ENCODE peak calls at places on chromosomes 5 and 9, in ten cellular contexts. Y is HL-60, T is stomach, N is AG09319, I is H9, P is islet precursor cell, D is ACHN, J is brain pericyte, R is heart left ventricle, E is COR-L47. L is an unnamed sample.

GRCh38 chr5:124408738-124409453 is 337.5 kb downstream of the ZNF608 start:
- DNase-seq in T (no peak), J (no peak), R (no peak), Y (no peak), I (no peak), P (no peak), N (peak), D (peak), E (no peak), L (no peak)

GRCh38 chr5:32526815-32527214 is 58.5 kb upstream of the SUB1 start:
- DNase-seq in T (no peak), J (no peak), R (no peak), D (no peak), N (no peak), P (no peak), Y (no peak), E (no peak), I (no peak), L (no peak)

GRCh38 chr5:16596541-16596940 is 20.3 kb downstream of the RETREG1 start:
- DNase-seq in D (no peak), N (no peak), P (peak), E (no peak), Y (no peak), T (no peak), I (no peak), R (no peak), J (no peak), L (no peak)

GRCh38 chr5:77996943-77997342 is 220.8 kb upstream of the TBCA start:
- DNase-seq in J (no peak), I (no peak), P (no peak), E (no peak), D (no peak), R (no peak), Y (no peak), T (no peak), N (no peak), L (no peak)

GRCh38 chr5:40551706-40552557 is 127.8 kb upstream of the PTGER4 start:
- DNase-seq in D (peak), R (no peak), E (no peak), I (no peak), N (peak), J (no peak), Y (no peak), P (peak), T (no peak), L (no peak)

GRCh38 chr5:96601811-96602244 is 60.3 kb upstream of the CAST start:
- DNase-seq in Y (peak), P (peak), T (peak), D (peak), R (peak), N (peak), E (peak), J (peak), I (peak), L (no peak)

GRCh38 chr9:35746583-35746982 is 2.4 kb downstream of the GBA2 start:
- DNase-seq in E (no peak), Y (no peak), P (no peak), D (no peak), R (no peak), T (no peak), N (no peak), I (no peak), J (no peak), L (peak)

GRCh38 chr5:110738503-110738811 is 350 bp upstream of the SLC25A46 start:
- DNase-seq in J (no peak), I (no peak), E (no peak), D (no peak), N (no peak), P (no peak), Y (no peak), R (no peak), T (no peak), L (no peak)

GRCh38 chr5:41856644-41857491 is 13.4 kb downstream of the OXCT1 start:
- DNase-seq in P (peak), D (peak), Y (peak), R (peak), T (no peak), I (peak), N (no peak), E (peak), J (no peak), L (peak)

GRCh38 chr5:151086905-151087360 is 6.1 kb upstream of the TNIP1 start:
- DNase-seq in P (no peak), R (no peak), I (no peak), J (no peak), T (peak), Y (no peak), E (no peak), N (no peak), D (no peak), L (no peak)

GRCh38 chr5:177427211-177427822 is 841 bp downstream of the GRK6 start:
- DNase-seq in P (peak), Y (no peak), J (no peak), N (no peak), E (no peak), R (no peak), T (no peak), I (no peak), D (no peak), L (no peak)

GRCh38 chr5:56481147-56481997 is 248.2 kb upstream of the ANKRD55 start:
- DNase-seq in N (no peak), J (no peak), R (peak), P (peak), I (peak), D (peak), E (peak), Y (peak), T (peak), L (no peak)

GRCh38 chr9:7828344-7828743 is 28.8 kb upstream of the DMAC1 start:
- DNase-seq in T (no peak), P (no peak), N (no peak), D (no peak), J (no peak), E (no peak), R (no peak), I (no peak), Y (peak), L (no peak)

GRCh38 chr5:12647613-12648012 is 743.4 kb upstream of the CTNND2 start:
- DNase-seq in J (no peak), T (no peak), E (no peak), D (no peak), Y (no peak), R (no peak), P (no peak), N (no peak), I (no peak), L (no peak)

GRCh38 chr5:67338416-67338815 is 141.8 kb upstream of the CD180 start:
- DNase-seq in R (no peak), E (no peak), D (no peak), I (no peak), P (no peak), T (no peak), N (no peak), J (no peak), Y (no peak), L (no peak)

GRCh38 chr5:51582871-51583384 is 199.7 kb downstream of the ISL1 start:
- DNase-seq in Y (no peak), I (no peak), R (no peak), J (no peak), N (no peak), P (no peak), E (no peak), T (no peak), D (no peak), L (no peak)

GRCh38 chr5:168513861-168514428 is 15.2 kb upstream of the FBLL1 start:
- DNase-seq in D (peak), P (no peak), T (no peak), Y (no peak), E (no peak), J (no peak), R (no peak), N (no peak), I (no peak), L (no peak)

GRCh38 chr5:7802855-7803254 is 48.1 kb downstream of the CFAP90 start:
- DNase-seq in I (no peak), J (no peak), Y (peak), R (no peak), N (no peak), E (no peak), P (no peak), D (no peak), T (no peak), L (no peak)

GRCh38 chr9:118223111-118223510 is 518.9 kb downstream of the TLR4 start:
- DNase-seq in Y (no peak), N (no peak), D (no peak), I (no peak), R (no peak), P (no peak), E (no peak), J (no peak), T (no peak), L (no peak)

GRCh38 chr5:158058208-158058607 is 199.3 kb upstream of the CLINT1 start:
- DNase-seq in N (no peak), I (no peak), Y (no peak), P (peak), D (no peak), R (no peak), E (no peak), T (no peak), J (no peak), L (no peak)

GRCh38 chr9:126204708-126205225 is 121.9 kb upstream of the MVB12B start:
- DNase-seq in E (no peak), Y (no peak), D (no peak), P (no peak), J (no peak), T (no peak), I (no peak), R (no peak), N (no peak), L (no peak)

GRCh38 chr5:111453747-111454146 is 58.6 kb downstream of the STARD4 start:
- DNase-seq in P (peak), E (peak), Y (no peak), I (no peak), T (no peak), N (no peak), J (peak), R (no peak), D (peak), L (no peak)

GRCh38 chr5:101932599-101932998 is 363.5 kb downstream of the SLCO4C1 start:
- DNase-seq in P (no peak), E (no peak), T (no peak), J (no peak), I (no peak), Y (no peak), N (no peak), R (no peak), D (no peak), L (no peak)

GRCh38 chr9:122218070-122218884 is 10.5 kb downstream of the LHX6 start:
- DNase-seq in T (no peak), Y (no peak), R (no peak), N (no peak), E (no peak), D (no peak), J (no peak), P (no peak), I (no peak), L (no peak)

GRCh38 chr9:77710276-77710675 is 62.2 kb upstream of the GNA14 start:
- DNase-seq in Y (peak), P (peak), R (no peak), D (no peak), J (no peak), N (no peak), I (no peak), T (no peak), E (no peak), L (no peak)

GRCh38 chr5:179413086-179413690 is 67.9 kb upstream of the ADAMTS2 start:
- DNase-seq in D (no peak), E (no peak), R (no peak), Y (no peak), P (peak), T (no peak), N (no peak), I (no peak), J (no peak), L (peak)

GRCh38 chr5:101783241-101784095 is 512.6 kb downstream of the SLCO4C1 start:
- DNase-seq in P (no peak), R (no peak), N (no peak), D (no peak), T (no peak), I (no peak), J (no peak), E (no peak), Y (no peak), L (no peak)

GRCh38 chr5:171469336-171469735 is 49.9 kb downstream of the FGF18 start:
- DNase-seq in T (no peak), J (no peak), N (no peak), E (peak), R (no peak), I (no peak), D (no peak), Y (no peak), P (no peak), L (no peak)

GRCh38 chr5:96876292-96876850 is at the start of gene ERAP2:
- DNase-seq in Y (no peak), D (peak), P (no peak), I (no peak), E (peak), N (no peak), T (no peak), R (no peak), J (peak), L (no peak)

GRCh38 chr9:93090091-93090655 is 5.8 kb upstream of the CARD19 start:
- DNase-seq in P (peak), D (no peak), I (no peak), T (no peak), N (no peak), R (no peak), Y (no peak), J (no peak), E (no peak), L (peak)

GRCh38 chr9:125987420-125987819 is 240.2 kb downstream of the PBX3 start:
- DNase-seq in P (peak), T (no peak), D (no peak), R (no peak), N (no peak), Y (no peak), I (no peak), E (no peak), J (no peak), L (peak)

GRCh38 chr5:107389130-107389553 is 281.6 kb downstream of the EFNA5 start:
- DNase-seq in J (no peak), I (no peak), N (no peak), Y (peak), R (no peak), T (peak), P (no peak), D (peak), E (peak), L (no peak)

GRCh38 chr5:76166886-76167576 is 83.8 kb downstream of the SV2C start:
- DNase-seq in R (no peak), P (no peak), J (no peak), T (no peak), D (no peak), Y (no peak), I (no peak), N (no peak), E (no peak), L (no peak)

GRCh38 chr5:120614512-120614911 is 150.4 kb downstream of the PRR16 start:
- DNase-seq in J (no peak), R (no peak), E (no peak), T (no peak), I (no peak), P (no peak), Y (no peak), D (peak), N (peak), L (no peak)

L was measured in left lobe of liver.